ENCODE peak calls at places on chromosomes 3 and 15, in eight cellular contexts. P is SK-N-SH, A is OCI-LY7, E is astrocyte, Q is K562, N is endothelial cell of umbilical vein, B is H9, L is hepatocyte. Y is an unnamed sample. For H3K4me1 and H3K79me2, the result is how much of the 10 kb centered on the place peaks cover.

GRCh38 chr3:4977001-4977888 is 2.0 kb upstream of the BHLHE40 start:
- DNase-seq in B (peak), N (peak), A (no peak), E (peak), L (peak), Q (peak), P (peak), Y (peak)

GRCh38 chr15:70111203-70112017 is 13.7 kb upstream of the TLE3 start:
- DNase-seq in E (peak), N (peak), B (peak), P (peak), A (peak), L (peak), Q (peak), Y (peak)

GRCh38 chr3:126100216-126100615 is 16.3 kb upstream of the SLC41A3 start:
- DNase-seq in L (no peak), Q (no peak), N (no peak), E (no peak), B (no peak), P (no peak), A (no peak), Y (no peak)

GRCh38 chr15:66424963-66425612 is 38.4 kb downstream of the MAP2K1 start:
- DNase-seq in L (no peak), B (no peak), E (no peak), P (no peak), A (no peak), N (no peak), Q (no peak), Y (no peak)

GRCh38 chr3:7025581-7026300 is 164.8 kb downstream of the GRM7 start:
- DNase-seq in A (no peak), P (no peak), N (no peak), E (peak), L (no peak), B (no peak), Q (no peak), Y (peak)

GRCh38 chr15:88995449-88995848 is 82.3 kb upstream of the MFGE8 start:
- DNase-seq in Q (no peak), E (no peak), N (no peak), B (no peak), L (peak), P (no peak), A (no peak), Y (peak)

GRCh38 chr3:126026761-126027160 is 57.2 kb downstream of the SLC41A3 start:
- DNase-seq in L (no peak), E (no peak), B (no peak), P (no peak), N (no peak), Q (no peak), A (no peak), Y (no peak)

GRCh38 chr3:66398228-66399025 is 102.4 kb downstream of the LRIG1 start:
- DNase-seq in Q (no peak), A (no peak), L (no peak), P (no peak), N (no peak), B (no peak), E (no peak), Y (no peak)

GRCh38 chr3:40281995-40282394 is 27.5 kb upstream of the EIF1B start:
- DNase-seq in N (no peak), E (no peak), Q (no peak), L (no peak), P (no peak), B (no peak), A (no peak), Y (no peak)

GRCh38 chr15:34514251-34514760 is 69.1 kb downstream of the GOLGA8B start:
- DNase-seq in B (no peak), E (no peak), N (peak), Q (peak), P (peak), A (no peak), L (peak), Y (peak)

GRCh38 chr3:129207347-129207947 is 23.8 kb upstream of the CNBP start:
- DNase-seq in L (peak), B (no peak), E (no peak), P (no peak), Q (no peak), N (no peak), A (no peak), Y (no peak)
- H3K4me1 ChIP-seq in L (under half), B (under half), E (under half), P (under half), Q (under half), N (under half), A (under half), Y (under half)

GRCh38 chr3:152383136-152383606 is 114.4 kb downstream of the MBNL1 start:
- DNase-seq in A (no peak), B (no peak), L (no peak), Q (no peak), N (no peak), E (no peak), P (no peak), Y (no peak)
- H3K79me2 ChIP-seq in A (half or more), B (under half), L (half or more), Q (half or more), N (half or more), E (half or more), P (half or more), Y (under half)

GRCh38 chr15:90264649-90265048 is 823 bp upstream of the NGRN start:
- DNase-seq in B (no peak), E (no peak), P (no peak), N (peak), A (peak), Q (no peak), L (peak), Y (no peak)
- H3K4me1 ChIP-seq in B (under half), E (under half), P (under half), N (half or more), A (under half), Q (under half), L (under half), Y (under half)

DNA sequence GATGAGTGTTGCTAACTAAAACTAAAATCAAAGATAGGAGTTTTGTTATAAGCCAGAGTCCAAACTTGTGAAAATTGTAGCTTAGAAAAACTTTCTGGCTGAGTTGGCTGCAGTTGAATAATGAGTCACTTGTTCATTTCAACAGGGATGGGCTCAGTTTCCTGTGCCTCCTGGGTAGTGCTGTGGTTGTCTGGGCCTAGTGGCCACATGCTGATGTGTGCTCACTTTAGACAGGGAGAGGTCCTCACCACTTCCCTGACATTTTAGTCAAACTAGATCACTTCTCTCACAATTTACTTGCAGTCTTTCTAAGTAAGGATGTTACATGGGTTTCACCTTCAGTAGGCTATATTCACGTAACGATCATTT is 6.3 kb upstream of the UBE2Q2 start:
- DNase-seq in A (no peak), E (peak), P (no peak), Q (no peak), L (no peak), B (no peak), N (peak), Y (no peak)
- H3K79me2 ChIP-seq in A (under half), E (under half), P (under half), Q (under half), L (under half), B (under half), N (under half), Y (under half)

GRCh38 chr3:187973977-187974856 is 179.7 kb upstream of the LPP start:
- DNase-seq in E (no peak), Q (no peak), L (no peak), P (no peak), N (no peak), A (peak), B (no peak), Y (no peak)
- H3K4me1 ChIP-seq in E (under half), Q (under half), L (under half), P (under half), N (under half), A (half or more), B (under half), Y (under half)

GRCh38 chr15:38520035-38520434 is 44.6 kb downstream of the RASGRP1 start:
- DNase-seq in Q (no peak), L (no peak), A (no peak), E (no peak), B (no peak), P (no peak), N (no peak), Y (no peak)

GRCh38 chr15:38516636-38517035 is 48.0 kb downstream of the RASGRP1 start:
- DNase-seq in P (no peak), L (no peak), N (no peak), A (no peak), B (no peak), E (no peak), Q (no peak), Y (no peak)

GRCh38 chr15:38517312-38517711 is 47.3 kb downstream of the RASGRP1 start:
- DNase-seq in B (no peak), N (no peak), Q (no peak), A (no peak), E (no peak), L (no peak), P (no peak), Y (no peak)

GRCh38 chr15:38521316-38521715 is 43.3 kb downstream of the RASGRP1 start:
- DNase-seq in E (no peak), Q (no peak), L (no peak), P (peak), A (peak), B (no peak), N (no peak), Y (no peak)

DNA sequence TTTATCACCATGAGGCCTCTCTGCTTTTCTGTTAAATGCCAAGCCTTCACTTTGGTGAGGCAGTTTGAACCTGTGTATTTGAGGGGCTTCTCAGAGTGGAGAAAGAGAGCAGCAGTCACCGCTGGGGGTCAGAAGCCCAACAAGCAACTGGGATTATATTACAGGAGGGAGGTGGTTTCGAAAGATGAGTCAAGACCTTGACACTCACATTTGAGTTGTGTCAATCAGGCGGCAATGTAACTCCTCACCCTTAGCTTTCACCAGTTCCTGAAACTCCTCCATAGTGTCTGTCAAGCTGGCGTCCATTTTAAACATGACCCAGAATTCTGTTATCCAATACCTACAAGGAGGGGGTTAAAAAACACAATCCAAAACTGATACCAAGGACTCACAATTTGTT is 46.5 kb downstream of the RASGRP1 start:
- DNase-seq in E (no peak), L (no peak), N (no peak), B (no peak), A (no peak), P (no peak), Q (no peak), Y (no peak)
- H3K79me2 ChIP-seq in E (under half), L (under half), N (under half), B (under half), A (under half), P (under half), Q (under half), Y (under half)

DNA sequence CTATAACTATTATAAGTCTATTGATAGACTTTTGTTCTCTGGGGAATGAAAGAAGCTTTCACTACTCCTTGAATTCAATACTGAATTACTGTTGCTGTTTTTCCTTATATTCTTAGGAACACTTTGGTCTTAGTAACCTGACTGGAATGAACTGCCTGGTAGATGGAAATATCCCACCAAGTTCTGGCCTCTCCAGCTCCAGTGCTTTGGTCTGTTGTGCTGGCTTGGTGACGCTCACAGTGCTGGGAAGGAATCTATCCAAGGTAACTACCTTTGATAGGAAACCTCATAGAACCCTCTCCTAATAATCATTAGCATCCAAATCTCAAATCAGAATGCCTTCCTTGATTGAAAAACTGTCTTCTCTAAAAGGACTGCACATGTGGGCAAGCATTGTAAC is 69.1 kb downstream of the GALK2 start:
- DNase-seq in L (no peak), E (no peak), P (no peak), N (no peak), B (no peak), A (no peak), Q (no peak), Y (no peak)
- H3K4me1 ChIP-seq in L (under half), E (under half), P (under half), N (under half), B (under half), A (under half), Q (under half), Y (under half)

DNA sequence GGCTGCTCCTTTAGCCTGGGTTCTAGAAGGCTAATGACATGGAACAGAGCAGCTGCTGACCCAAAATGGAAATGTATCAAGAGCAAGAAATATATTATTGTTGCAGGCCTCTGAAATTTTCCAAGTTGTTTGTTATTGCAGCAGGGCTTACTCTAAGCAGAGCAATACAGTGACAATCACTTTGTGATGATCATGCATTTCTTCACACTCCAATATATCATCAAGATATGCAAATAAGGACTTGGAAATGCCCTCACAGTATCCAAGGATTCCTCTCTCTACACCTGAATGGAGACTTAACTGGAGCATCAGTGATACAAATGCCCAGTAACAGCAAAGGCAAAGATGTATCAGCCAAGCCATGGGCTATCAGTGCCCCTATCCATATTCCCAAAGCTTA is 89.6 kb downstream of the PDZRN3 start:
- DNase-seq in Q (no peak), E (no peak), L (no peak), N (no peak), A (no peak), P (no peak), B (no peak), Y (no peak)
- H3K79me2 ChIP-seq in Q (under half), E (under half), L (half or more), N (under half), A (under half), P (half or more), B (under half), Y (under half)

GRCh38 chr15:40932625-40933519 is 3.7 kb downstream of the DLL4 start:
- DNase-seq in A (no peak), P (no peak), L (no peak), N (no peak), B (no peak), E (no peak), Q (no peak), Y (no peak)

GRCh38 chr15:40930430-40931299 is 1.5 kb downstream of the DLL4 start:
- DNase-seq in P (peak), A (peak), Q (peak), N (peak), B (peak), E (peak), L (peak), Y (peak)

GRCh38 chr15:40933520-40933904 is 4.4 kb downstream of the DLL4 start:
- DNase-seq in N (no peak), P (no peak), E (no peak), B (no peak), Q (no peak), A (no peak), L (no peak), Y (no peak)

GRCh38 chr15:40931300-40932142 is 2.4 kb downstream of the DLL4 start:
- DNase-seq in N (no peak), B (no peak), Q (no peak), E (no peak), L (no peak), P (peak), A (no peak), Y (no peak)

DNA sequence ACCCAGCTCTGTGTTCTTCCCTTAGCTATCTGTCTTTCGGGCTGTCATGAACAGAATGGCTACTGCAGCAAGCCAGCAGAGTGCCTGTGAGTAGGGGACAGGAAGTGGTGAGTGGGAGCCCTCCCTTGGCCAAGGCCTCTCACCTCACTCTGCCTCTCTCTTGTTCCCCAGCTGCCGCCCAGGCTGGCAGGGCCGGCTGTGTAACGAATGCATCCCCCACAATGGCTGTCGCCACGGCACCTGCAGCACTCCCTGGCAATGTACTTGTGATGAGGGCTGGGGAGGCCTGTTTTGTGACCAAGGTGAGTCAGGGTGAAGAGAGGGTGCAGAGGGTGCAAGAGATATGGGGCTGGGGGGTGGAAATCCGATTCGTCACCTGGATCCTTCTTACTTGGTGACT is 3.0 kb downstream of the DLL4 start:
- DNase-seq in E (no peak), P (peak), L (no peak), B (no peak), N (no peak), A (peak), Q (no peak), Y (no peak)
- H3K4me1 ChIP-seq in E (under half), P (under half), L (half or more), B (under half), N (under half), A (under half), Q (half or more), Y (under half)